ENCODE peak calls at places on chromosomes 12 and 14, in four cellular contexts. B, K, N and F are unnamed samples.

GRCh38 chr12:93376436-93377251 is 1.1 kb upstream of the NUDT4 start:
- DNase-seq in B (no peak), K (peak; percentile 65), N (peak; percentile 82), F (peak; percentile 26)

GRCh38 chr12:108914031-108914630 is 34.2 kb downstream of the DAO start:
- DNase-seq in B (no peak), K (peak; percentile 60), N (no peak), F (no peak)

GRCh38 chr12:19369691-19370148 is 69.6 kb upstream of the AEBP2 start:
- DNase-seq in B (no peak), K (peak; percentile 49), N (no peak), F (no peak)

GRCh38 chr12:1972856-1973317 is 31.4 kb downstream of the DCP1B start:
- DNase-seq in B (no peak), K (peak; percentile 69), N (peak; percentile 87), F (no peak)

GRCh38 chr12:120438495-120439198 is 734 bp downstream of the COX6A1 start:
- DNase-seq in B (no peak), K (no peak), N (no peak), F (peak; percentile 23)

GRCh38 chr12:11685261-11685660 is 35.8 kb downstream of the ETV6 start:
- DNase-seq in B (no peak), K (no peak), N (no peak), F (no peak)

GRCh38 chr12:117207675-117208074 is 17.4 kb upstream of the FBXO21 start:
- DNase-seq in B (no peak), K (no peak), N (no peak), F (no peak)

GRCh38 chr14:101791919-101792572 is 30.5 kb downstream of the PPP2R5C start:
- DNase-seq in B (no peak), K (no peak), N (no peak), F (no peak)

GRCh38 chr12:67077617-67078016 is 191.5 kb upstream of the CAND1 start:
- DNase-seq in B (no peak), K (no peak), N (no peak), F (no peak)
- TF ChIP-seq CTCF in B (no peak), K (no peak), N (no peak), F (no peak)

GRCh38 chr12:77032406-77032805 is 33.0 kb downstream of the E2F7 start:
- DNase-seq in B (no peak), K (no peak), N (no peak), F (no peak)

GRCh38 chr12:77031745-77032144 is 33.6 kb downstream of the E2F7 start:
- DNase-seq in B (no peak), K (no peak), N (no peak), F (no peak)

DNA sequence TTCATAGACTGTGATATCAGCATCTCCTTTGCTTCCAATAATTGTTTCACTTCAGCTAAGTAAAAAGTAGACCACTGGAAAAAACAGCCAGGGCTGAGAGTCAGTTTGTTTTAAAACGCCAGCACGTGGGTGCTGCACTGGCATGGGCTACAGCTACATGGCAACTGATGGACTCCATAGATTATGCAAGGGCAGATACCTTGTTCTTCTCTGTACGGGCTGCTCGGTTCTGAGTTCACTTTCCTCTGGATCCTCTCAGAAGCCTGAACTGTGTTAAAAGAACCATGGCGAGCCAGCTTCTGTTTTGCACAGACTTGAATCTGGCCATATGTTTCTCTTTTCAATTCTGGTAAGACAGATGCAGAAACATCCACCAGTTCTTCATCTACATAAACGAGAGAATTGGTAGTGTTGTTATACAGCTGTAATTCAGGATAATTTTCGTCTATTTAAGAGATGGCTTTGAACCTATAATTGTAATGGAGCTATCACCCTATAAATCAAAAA is 31.7 kb downstream of the E2F7 start:
- DNase-seq in B (no peak), K (no peak), N (no peak), F (no peak)
- H3K27ac ChIP-seq in B (no peak overlapping the region), K (no peak overlapping the region), N (no peak overlapping the region), F (no peak overlapping the region)

GRCh38 chr12:113477171-113477841 is 5.6 kb upstream of the LHX5 start:
- DNase-seq in B (no peak), K (no peak), N (no peak), F (no peak)

GRCh38 chr12:113479193-113479577 is 7.5 kb upstream of the LHX5 start:
- DNase-seq in B (no peak), K (no peak), N (no peak), F (no peak)

GRCh38 chr12:113479578-113480335 is 8.1 kb upstream of the LHX5 start:
- DNase-seq in B (no peak), K (no peak), N (peak; percentile 91), F (no peak)

GRCh38 chr12:113477842-113478215 is 6.2 kb upstream of the LHX5 start:
- DNase-seq in B (no peak), K (no peak), N (no peak), F (no peak)

DNA sequence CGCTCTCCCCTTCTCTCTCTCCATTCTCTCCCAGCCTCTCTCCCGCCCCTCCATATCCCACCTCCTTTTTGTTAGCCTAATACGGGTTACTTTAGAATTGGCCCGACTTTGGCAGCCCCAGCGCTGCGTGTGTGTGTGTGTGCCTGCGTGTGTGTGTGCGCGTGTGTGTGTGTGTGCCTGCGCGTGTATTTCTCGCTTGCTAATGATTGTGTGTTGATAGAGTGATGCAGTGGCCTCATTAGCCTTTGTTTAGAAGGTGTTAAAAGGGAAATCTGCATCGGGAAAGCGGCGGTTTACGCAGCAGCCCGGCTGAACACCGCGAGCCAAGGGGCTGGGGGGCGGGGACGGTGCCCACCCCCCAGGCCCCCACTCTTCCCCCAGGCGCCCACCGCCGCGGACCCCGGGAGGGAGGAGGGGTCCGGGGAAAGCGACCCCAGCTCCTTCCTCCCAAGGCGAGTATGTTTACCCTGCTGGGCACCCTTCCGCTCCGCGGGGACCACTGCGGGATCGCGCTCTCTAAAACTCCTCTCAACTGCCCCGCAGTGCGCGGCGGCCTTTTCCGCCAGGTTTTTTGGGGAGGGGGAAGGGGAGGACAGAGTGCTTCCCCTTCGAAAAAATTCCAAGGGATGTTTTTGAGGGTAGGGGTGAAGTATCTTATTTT is 6.8 kb upstream of the LHX5 start:
- DNase-seq in B (no peak), K (no peak), N (no peak), F (no peak)
- H3K4me3 ChIP-seq in B (no peak overlapping the region), K (no peak overlapping the region), N (no peak overlapping the region), F (no peak overlapping the region)

GRCh38 chr14:100032749-100033148 is 32.5 kb upstream of the EVL start:
- DNase-seq in B (no peak), K (no peak), N (no peak), F (no peak)

GRCh38 chr14:100027771-100028490 is 37.3 kb upstream of the EVL start:
- DNase-seq in B (no peak), K (no peak), N (no peak), F (no peak)

GRCh38 chr14:100031506-100032281 is 33.5 kb upstream of the EVL start:
- DNase-seq in B (peak; percentile 94), K (peak; percentile 82), N (no peak), F (no peak)

GRCh38 chr14:100030441-100031153 is 34.6 kb upstream of the EVL start:
- DNase-seq in B (no peak), K (no peak), N (no peak), F (no peak)

DNA sequence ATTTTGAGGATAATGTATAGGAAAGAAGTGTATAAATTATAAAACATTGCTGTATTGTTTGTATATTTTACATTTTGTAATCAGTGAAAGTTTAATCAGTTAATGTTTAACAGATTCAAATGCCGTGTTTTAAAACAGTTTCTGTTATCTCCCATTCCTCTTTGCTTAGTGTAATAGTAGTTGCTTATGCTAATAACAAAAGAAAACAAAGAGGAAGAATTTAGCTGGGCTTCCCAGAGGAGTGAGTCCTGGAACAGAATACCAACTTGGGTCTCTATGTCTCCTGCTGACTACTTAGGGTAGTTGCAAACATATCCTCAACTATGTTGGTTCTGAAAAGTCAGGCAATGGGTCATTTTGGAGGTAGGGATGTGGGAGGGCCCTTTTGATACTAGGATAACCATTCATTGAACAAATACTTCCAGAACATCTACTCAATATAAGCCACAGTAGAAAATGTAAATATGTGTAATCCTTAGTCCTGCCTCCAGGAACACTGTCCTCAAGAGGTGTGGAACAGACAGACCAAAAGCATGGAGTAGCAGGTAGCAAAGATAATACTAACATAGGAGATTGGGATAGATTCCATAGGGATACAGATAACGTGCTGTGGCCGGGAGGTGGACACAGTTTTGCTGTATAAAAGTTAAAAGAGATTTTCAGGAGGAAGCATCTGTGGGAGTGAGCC is 36.1 kb upstream of the EVL start:
- DNase-seq in B (no peak), K (no peak), N (no peak), F (no peak)
- TF ChIP-seq CTCF in B (peak; percentile 8), K (no peak), N (no peak), F (no peak)

DNA sequence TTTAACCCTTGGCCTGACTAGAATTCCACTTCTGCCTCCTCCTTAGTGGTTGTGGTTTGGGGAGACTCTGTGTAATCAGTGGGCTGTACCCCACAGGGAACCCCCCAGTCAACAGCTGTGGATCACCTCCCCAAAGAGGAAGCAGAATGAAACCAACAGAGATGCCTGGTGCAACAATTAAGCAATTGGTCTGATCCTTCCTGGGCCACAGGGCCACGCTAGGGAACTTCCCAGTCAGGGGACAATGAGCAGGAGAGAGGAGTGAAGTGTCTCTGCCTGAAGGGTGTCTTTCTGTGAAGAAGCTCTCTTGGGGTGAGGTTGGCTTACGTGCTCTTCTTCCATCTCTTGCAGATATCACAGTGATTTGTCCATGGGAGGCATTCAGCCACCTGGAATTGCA is 8.2 kb downstream of the PDE6H start:
- DNase-seq in B (no peak), K (no peak), N (no peak), F (no peak)
- H3K27ac ChIP-seq in B (no peak overlapping the region), K (no peak overlapping the region), N (no peak overlapping the region), F (no peak overlapping the region)

DNA sequence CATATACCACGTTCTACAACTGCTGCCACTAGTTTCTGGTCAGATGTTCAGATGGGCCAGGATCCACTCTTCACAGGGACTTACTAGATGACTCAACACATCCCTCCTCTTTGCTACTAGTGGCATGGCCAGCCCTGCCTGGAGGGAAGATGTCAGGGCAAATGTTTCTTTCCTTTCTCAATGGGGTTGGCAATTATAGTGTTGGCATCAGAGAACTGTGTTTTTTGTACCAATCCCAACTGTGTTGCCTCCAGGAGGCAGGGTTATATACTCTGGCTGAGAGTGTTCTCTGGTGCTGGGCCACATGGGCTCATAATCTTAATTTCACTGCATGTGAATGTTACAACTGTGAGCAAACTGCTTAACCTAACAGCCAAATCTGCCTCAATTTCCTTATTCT is 69.9 kb upstream of the AVPR1A start:
- DNase-seq in B (no peak), K (no peak), N (no peak), F (no peak)
- H3K4me3 ChIP-seq in B (no peak overlapping the region), K (no peak overlapping the region), N (no peak overlapping the region), F (no peak overlapping the region)